ENCODE peak calls at places on chromosome 6, in nine cellular contexts. Q is spleen, H is IMR-90, J is ovary, M is transverse colon, B is adrenal gland, X is K562, O is tibial nerve, G is HCT116. I is an unnamed sample.

GRCh38 chr6:114096553-114097172 is 125.7 kb upstream of the HDAC2 start:
- DNase-seq in Q (no peak), H (peak; percentile 28), J (no peak), M (no peak), B (no peak), X (peak; percentile 40), O (no peak), G (peak; percentile 16), I (no peak)

GRCh38 chr6:149025061-149025460 is 278.2 kb downstream of the UST start:
- DNase-seq in Q (no peak), H (no peak), J (no peak), M (no peak), B (no peak), X (no peak), O (no peak), G (no peak), I (no peak)

GRCh38 chr6:69835414-69836179 is 30.8 kb upstream of the COL19A1 start:
- DNase-seq in Q (no peak), H (peak; percentile 76), J (no peak), M (no peak), B (no peak), X (peak; percentile 36), O (no peak), G (peak; percentile 56), I (no peak)

GRCh38 chr6:170181338-170181690 is 109.6 kb downstream of the DLL1 start:
- DNase-seq in Q (no peak), H (no peak), J (no peak), M (no peak), B (no peak), X (no peak), O (no peak), G (no peak), I (no peak)

GRCh38 chr6:98839788-98840361 is 5.5 kb downstream of the POU3F2 start:
- DNase-seq in Q (no peak), H (peak; percentile 8), J (no peak), M (no peak), B (no peak), X (no peak), O (no peak), G (no peak), I (no peak)

GRCh38 chr6:63807056-63807455 is 171.5 kb downstream of the PHF3 start:
- DNase-seq in Q (no peak), H (no peak), J (no peak), M (no peak), B (no peak), X (no peak), O (no peak), G (no peak), I (no peak)

GRCh38 chr6:22476811-22477210 is 92.6 kb upstream of the HDGFL1 start:
- DNase-seq in Q (no peak), H (peak; percentile 4), J (no peak), M (no peak), B (no peak), X (no peak), O (no peak), G (no peak), I (no peak)

GRCh38 chr6:89564752-89565427 is 73.7 kb downstream of the LYRM2 start:
- DNase-seq in Q (no peak), H (no peak), J (peak; percentile 18), M (no peak), B (peak; percentile 34), X (no peak), O (no peak), G (no peak), I (no peak)

GRCh38 chr6:32215617-32216016 is 8.2 kb downstream of the NOTCH4 start:
- DNase-seq in Q (no peak), H (no peak), J (no peak), M (no peak), B (no peak), X (no peak), O (no peak), G (no peak), I (no peak)

GRCh38 chr6:87724994-87725811 is 23.2 kb upstream of the AKIRIN2 start:
- DNase-seq in Q (no peak), H (no peak), J (no peak), M (no peak), B (no peak), X (peak; percentile 30), O (no peak), G (no peak), I (no peak)

GRCh38 chr6:77561768-77562314 is 91.0 kb upstream of the MEI4 start:
- DNase-seq in Q (no peak), H (no peak), J (no peak), M (no peak), B (no peak), X (no peak), O (no peak), G (no peak), I (no peak)

GRCh38 chr6:13725570-13725969 is 13.9 kb upstream of the RANBP9 start:
- DNase-seq in Q (no peak), H (peak; percentile 12), J (no peak), M (no peak), B (no peak), X (no peak), O (no peak), G (peak; percentile 92), I (peak; percentile 56)

GRCh38 chr6:169157474-169158181 is 96.0 kb downstream of the THBS2 start:
- DNase-seq in Q (no peak), H (no peak), J (peak; percentile 10), M (no peak), B (no peak), X (peak; percentile 4), O (no peak), G (no peak), I (no peak)

GRCh38 chr6:4460595-4461475 is 315.4 kb upstream of the CDYL start:
- DNase-seq in Q (no peak), H (peak; percentile 44), J (peak; percentile 57), M (peak; percentile 40), B (peak; percentile 86), X (peak; percentile 5), O (peak; percentile 70), G (no peak), I (peak; percentile 89)

GRCh38 chr6:12163149-12163548 is 127.0 kb upstream of the EDN1 start:
- DNase-seq in Q (peak; percentile 80), H (no peak), J (no peak), M (no peak), B (no peak), X (no peak), O (no peak), G (no peak), I (no peak)

DNA sequence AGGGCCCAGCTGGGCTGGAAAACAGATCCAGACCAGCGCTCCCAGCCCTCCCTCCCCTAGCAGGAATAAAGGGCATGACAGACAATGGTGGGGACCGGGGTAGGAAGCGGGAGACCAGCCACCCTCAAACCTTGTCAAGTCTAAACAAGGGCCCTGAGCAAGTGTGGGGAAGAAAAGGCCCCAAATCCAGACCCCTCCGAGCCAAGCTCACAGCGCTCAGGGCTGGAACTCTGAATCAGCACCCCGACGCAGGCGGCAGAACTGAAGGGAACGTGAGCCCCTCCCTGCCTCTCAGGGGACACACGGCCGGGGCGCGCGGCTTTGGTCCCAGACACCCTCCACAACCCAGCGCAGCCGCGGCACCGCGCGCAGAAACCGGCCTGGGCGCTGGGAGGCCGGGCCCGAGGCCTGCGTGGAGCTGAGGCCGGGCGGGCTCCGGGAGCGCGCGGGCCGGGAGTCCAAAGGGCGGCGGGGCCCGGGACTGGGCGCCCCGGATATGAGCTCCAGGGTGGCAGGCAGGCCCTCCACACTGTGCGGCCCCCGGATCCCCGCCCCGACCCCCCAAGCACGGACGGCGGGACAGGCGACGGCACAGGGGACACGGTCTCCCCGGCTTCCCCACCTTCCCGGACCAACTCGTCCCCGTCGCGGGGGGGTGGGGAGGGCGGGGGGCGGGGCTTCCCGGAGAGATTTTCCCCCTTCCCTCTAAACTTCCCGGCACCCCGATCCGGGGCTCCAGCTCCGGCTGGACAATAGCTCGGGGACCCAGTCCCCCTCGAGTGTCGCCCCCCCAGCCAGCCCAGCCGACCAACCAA is 636 bp downstream of the TEAD3 start:
- DNase-seq in Q (no peak), H (no peak), J (no peak), M (peak; percentile 58), B (peak; percentile 46), X (peak; percentile 71), O (peak; percentile 30), G (no peak), I (no peak)
- TF ChIP-seq POLR2A in Q (no peak), H (no peak), J (peak; percentile 28), M (peak; percentile 43), B (peak; percentile 15), X (no peak), O (peak; percentile 12), G (no peak), I (no peak)

DNA sequence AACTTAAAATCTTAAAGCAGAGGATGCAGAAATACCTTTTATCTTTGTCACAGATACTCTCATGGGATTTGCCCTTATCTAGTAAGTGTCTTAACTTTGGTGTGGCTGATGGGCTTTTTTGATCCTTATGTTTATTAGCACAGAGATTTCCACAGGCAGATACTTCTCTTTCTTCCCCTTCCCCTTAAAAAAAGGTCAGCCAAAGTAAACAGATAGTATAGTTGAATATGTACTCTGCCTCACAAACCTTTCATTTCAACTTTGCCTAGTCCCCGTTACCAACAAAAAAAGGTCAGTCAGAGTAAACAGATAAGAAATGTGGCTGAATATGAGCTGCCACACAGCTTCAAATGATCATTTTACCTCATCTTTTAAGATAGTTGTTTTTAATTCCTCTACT is 34.2 kb upstream of the SLC35D3 start:
- DNase-seq in Q (no peak), H (no peak), J (no peak), M (no peak), B (no peak), X (no peak), O (no peak), G (no peak), I (no peak)
- TF ChIP-seq CTCF in Q (no peak), H (no peak), J (no peak), M (no peak), B (no peak), X (no peak), O (no peak), G (no peak), I (no peak)

DNA sequence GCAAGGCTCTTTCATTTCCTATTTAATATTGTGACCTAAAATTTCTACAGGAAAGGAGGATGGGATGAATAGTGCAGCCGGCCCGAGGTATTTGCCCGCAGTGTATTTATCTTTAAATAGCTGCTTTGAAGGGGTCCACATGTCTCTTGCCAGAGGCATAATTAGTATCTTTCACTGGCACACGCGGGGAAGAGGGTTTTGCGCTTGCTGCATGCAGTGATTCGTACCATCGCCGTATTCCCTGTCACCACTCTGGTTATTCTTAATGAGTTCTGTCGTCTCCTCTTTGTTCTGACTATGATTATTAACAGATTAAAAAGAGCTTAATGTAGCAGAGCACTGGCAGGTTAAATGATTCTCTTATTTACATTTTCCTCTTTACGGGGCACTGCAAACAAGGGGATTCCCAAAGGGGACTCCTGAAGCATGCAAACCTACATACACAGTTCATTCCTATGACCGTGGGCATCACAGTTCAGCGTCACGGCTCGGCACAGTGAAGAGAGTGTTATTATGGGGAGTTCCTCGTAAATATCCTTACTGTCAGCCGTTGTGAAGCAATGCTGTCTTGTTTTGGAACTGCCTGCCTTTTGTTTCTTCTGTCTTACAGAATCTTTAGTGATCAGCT is 204.8 kb downstream of the DTNBP1 start:
- DNase-seq in Q (no peak), H (no peak), J (no peak), M (no peak), B (no peak), X (no peak), O (no peak), G (no peak), I (no peak)
- H3K4me3 ChIP-seq in Q (no peak overlapping the region), H (no peak overlapping the region), J (no peak overlapping the region), M (no peak overlapping the region), B (no peak overlapping the region), X (no peak overlapping the region), O (no peak overlapping the region), G (no peak overlapping the region), I (no peak overlapping the region)

GRCh38 chr6:2502998-2503674 is 247.6 kb downstream of the MYLK4 start:
- DNase-seq in Q (no peak), H (no peak), J (no peak), M (no peak), B (no peak), X (no peak), O (no peak), G (no peak), I (no peak)
- TF ChIP-seq POLR2A in Q (no peak), H (no peak), J (no peak), M (no peak), B (no peak), X (no peak), O (no peak), G (no peak), I (no peak)